ENCODE peak calls at places on chromosomes 5 and 9, in eight cellular contexts. Q, H, L, J, R, D, Z and P are unnamed samples.

GRCh38 chr5:176337913-176338312 is 23.7 kb downstream of the KIAA1191 start:
- DNase-seq in Q (no peak), H (peak; percentile 49), L (no peak), J (no peak), R (no peak), D (no peak), Z (no peak), P (no peak)

GRCh38 chr5:180047667-180048066 is 23.9 kb downstream of the RNF130 start:
- DNase-seq in Q (no peak), H (peak; percentile 29), L (peak; percentile 30), J (no peak), R (no peak), D (no peak), Z (no peak), P (no peak)

GRCh38 chr5:56247596-56247995 is 14.5 kb upstream of the ANKRD55 start:
- DNase-seq in Q (no peak), H (no peak), L (no peak), J (no peak), R (no peak), D (peak; percentile 21), Z (no peak), P (no peak)

GRCh38 chr5:73119492-73120157 is 750 bp upstream of the TMEM171 start:
- DNase-seq in Q (no peak), H (no peak), L (no peak), J (no peak), R (peak; percentile 38), D (no peak), Z (no peak), P (peak; percentile 15)

GRCh38 chr5:117800261-117800660 is 1188.1 kb downstream of the DTWD2 start:
- DNase-seq in Q (no peak), H (no peak), L (no peak), J (no peak), R (no peak), D (peak; percentile 9), Z (no peak), P (no peak)

GRCh38 chr9:17251100-17251499 is 116.3 kb downstream of the CNTLN start:
- DNase-seq in Q (no peak), H (no peak), L (no peak), J (no peak), R (no peak), D (no peak), Z (no peak), P (no peak)

GRCh38 chr9:6600426-6600825 is 45.1 kb downstream of the GLDC start:
- DNase-seq in Q (no peak), H (no peak), L (no peak), J (no peak), R (no peak), D (no peak), Z (no peak), P (no peak)

GRCh38 chr5:158364367-158364766 is 505.4 kb upstream of the CLINT1 start:
- DNase-seq in Q (no peak), H (no peak), L (no peak), J (no peak), R (peak; percentile 31), D (no peak), Z (no peak), P (no peak)

GRCh38 chr5:96257904-96258303 is 175.1 kb downstream of the PCSK1 start:
- DNase-seq in Q (no peak), H (no peak), L (no peak), J (no peak), R (no peak), D (peak; percentile 61), Z (no peak), P (no peak)

GRCh38 chr5:113510836-113511451 is 2.5 kb upstream of the YTHDC2 start:
- DNase-seq in Q (peak; percentile 17), H (no peak), L (no peak), J (no peak), R (peak; percentile 8), D (no peak), Z (peak; percentile 39), P (no peak)

GRCh38 chr9:72588336-72588735 is 66.9 kb downstream of the TMC1 start:
- DNase-seq in Q (no peak), H (no peak), L (no peak), J (no peak), R (no peak), D (no peak), Z (no peak), P (no peak)

GRCh38 chr5:68279960-68280359 is 64.4 kb downstream of the PIK3R1 start:
- DNase-seq in Q (no peak), H (no peak), L (no peak), J (no peak), R (no peak), D (no peak), Z (no peak), P (no peak)

GRCh38 chr5:170434953-170435605 is 45.9 kb upstream of the KCNMB1 start:
- DNase-seq in Q (peak; percentile 84), H (peak; percentile 51), L (peak; percentile 51), J (no peak), R (peak; percentile 78), D (peak; percentile 24), Z (peak; percentile 32), P (peak; percentile 79)

GRCh38 chr5:50325237-50325832 is 115.8 kb downstream of the EMB start:
- DNase-seq in Q (peak; percentile 8), H (no peak), L (no peak), J (peak; percentile 7), R (peak; percentile 10), D (no peak), Z (peak; percentile 32), P (peak; percentile 2)

GRCh38 chr9:98329281-98329680 is 73.8 kb upstream of the TBC1D2 start:
- DNase-seq in Q (no peak), H (no peak), L (no peak), J (no peak), R (no peak), D (no peak), Z (no peak), P (no peak)

GRCh38 chr5:67165524-67166459 is 30.8 kb downstream of the CD180 start:
- DNase-seq in Q (peak; percentile 91), H (peak; percentile 89), L (peak; percentile 74), J (no peak), R (peak; percentile 91), D (no peak), Z (peak; percentile 73), P (peak; percentile 83)

GRCh38 chr9:86684148-86684547 is 263.2 kb downstream of the GAS1 start:
- DNase-seq in Q (no peak), H (no peak), L (no peak), J (no peak), R (no peak), D (no peak), Z (no peak), P (no peak)

GRCh38 chr9:76562511-76562911 is 103.5 kb downstream of the GCNT1 start:
- DNase-seq in Q (peak; percentile 44), H (no peak), L (no peak), J (no peak), R (no peak), D (peak; percentile 64), Z (no peak), P (no peak)

GRCh38 chr9:86349271-86349670 is 4.9 kb downstream of the TUT7 start:
- DNase-seq in Q (no peak), H (no peak), L (no peak), J (peak; percentile 31), R (no peak), D (peak; percentile 56), Z (no peak), P (no peak)

GRCh38 chr5:133827001-133827400 is 141.4 kb downstream of the C5orf15 start:
- DNase-seq in Q (no peak), H (no peak), L (no peak), J (no peak), R (no peak), D (no peak), Z (no peak), P (peak; percentile 35)

GRCh38 chr5:133827830-133828229 is 140.6 kb downstream of the C5orf15 start:
- DNase-seq in Q (no peak), H (no peak), L (no peak), J (no peak), R (no peak), D (no peak), Z (no peak), P (no peak)

GRCh38 chr5:133830281-133830680 is 138.1 kb downstream of the C5orf15 start:
- DNase-seq in Q (no peak), H (no peak), L (no peak), J (no peak), R (no peak), D (no peak), Z (no peak), P (no peak)

GRCh38 chr5:133829786-133830185 is 138.6 kb downstream of the C5orf15 start:
- DNase-seq in Q (no peak), H (no peak), L (no peak), J (no peak), R (no peak), D (no peak), Z (no peak), P (no peak)

DNA sequence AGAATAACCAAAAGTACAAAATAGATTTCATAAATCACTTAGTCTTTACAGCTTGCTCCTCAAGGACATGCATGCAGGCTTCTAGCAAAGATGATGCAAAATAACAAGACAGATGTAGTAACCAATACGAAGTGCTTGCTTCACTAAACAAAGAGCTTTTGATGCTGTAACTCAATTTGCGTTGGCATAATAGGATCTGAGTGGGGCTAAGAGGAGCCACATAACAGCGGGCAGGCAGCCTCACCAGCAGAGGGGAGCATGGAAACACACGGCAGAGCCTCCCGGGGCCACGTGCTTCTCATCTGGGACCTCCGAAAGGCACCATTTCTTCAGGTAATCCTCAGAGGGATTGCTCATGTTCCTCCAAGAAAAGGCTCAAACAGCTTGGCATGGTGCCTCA is 139.7 kb downstream of the C5orf15 start:
- DNase-seq in Q (no peak), H (no peak), L (no peak), J (no peak), R (no peak), D (no peak), Z (no peak), P (no peak)
- TF ChIP-seq CTCF in Q (no peak), H (no peak), L (no peak), J (no peak), R (no peak), D (no peak), Z (no peak), P (no peak)

GRCh38 chr9:126631254-126631653 is 17.5 kb downstream of the LMX1B start:
- DNase-seq in Q (no peak), H (no peak), L (no peak), J (no peak), R (peak; percentile 71), D (no peak), Z (no peak), P (peak; percentile 41)
- TF ChIP-seq CTCF in Q (no peak), H (no peak), L (no peak), J (no peak), R (no peak), D (no peak), Z (no peak), P (no peak)

DNA sequence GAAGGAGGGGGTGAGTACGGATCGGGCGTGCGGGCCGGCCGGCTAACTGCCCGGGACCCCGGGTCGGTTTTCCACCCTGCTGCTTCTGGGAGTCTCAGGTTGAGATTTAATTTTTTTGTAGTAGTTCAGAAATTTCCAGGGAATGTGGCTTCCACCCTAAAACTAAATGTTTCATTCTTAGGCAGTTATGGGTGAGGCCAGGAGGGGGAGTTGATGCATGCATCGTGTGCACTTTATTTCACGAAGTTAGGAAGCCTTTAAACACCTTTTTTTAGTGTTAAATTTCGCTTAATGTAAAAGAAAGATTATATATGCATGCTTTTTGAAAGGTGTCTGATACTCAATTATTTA is 914 bp downstream of the CDK9 start:
- DNase-seq in Q (no peak), H (no peak), L (no peak), J (no peak), R (no peak), D (no peak), Z (no peak), P (no peak)
- TF ChIP-seq CTCF in Q (peak; percentile 35), H (peak; percentile 34), L (peak; percentile 24), J (peak; percentile 40), R (peak; percentile 47), D (peak; percentile 49), Z (peak; percentile 41), P (peak; percentile 36)

GRCh38 chr5:141677415-141677814 is 4.6 kb downstream of the ARAP3 start:
- DNase-seq in Q (no peak), H (no peak), L (no peak), J (no peak), R (peak; percentile 53), D (no peak), Z (no peak), P (peak; percentile 43)
- TF ChIP-seq CTCF in Q (no peak), H (no peak), L (no peak), J (peak; percentile 29), R (peak; percentile 62), D (no peak), Z (peak; percentile 27), P (peak; percentile 41)